ENCODE peak calls at places on chromosome 10, in four cellular contexts. W is cardiac fibroblast, R is CD14-positive monocyte, V is lower leg skin. S is an unnamed sample.

GRCh38 chr10:46516660-46517416 is 39.6 kb downstream of the GPRIN2 start:
- DNase-seq in V (peak; percentile 63), W (peak; percentile 89), R (peak; percentile 40), S (no peak)

GRCh38 chr10:88989824-88990527 is 622 bp upstream of the FAS start:
- DNase-seq in W (peak; percentile 95), V (peak; percentile 92), R (peak; percentile 59), S (no peak)

GRCh38 chr10:126857178-126857806 is 47.9 kb upstream of the DOCK1 start:
- DNase-seq in V (peak; percentile 23), W (no peak), R (no peak), S (no peak)

GRCh38 chr10:23344251-23344841 is at the start of gene C10orf67:
- DNase-seq in W (peak; percentile 70), V (no peak), R (no peak), S (no peak)

GRCh38 chr10:36493511-36493880 is 631.9 kb upstream of the ANKRD30A start:
- DNase-seq in R (no peak), W (peak; percentile 10), V (no peak), S (no peak)

GRCh38 chr10:43130756-43131155 is 7.5 kb upstream of the CSGALNACT2 start:
- DNase-seq in W (no peak), V (no peak), R (no peak), S (no peak)

GRCh38 chr10:9501944-9502343 is 1447.5 kb downstream of the GATA3 start:
- DNase-seq in W (no peak), R (no peak), V (no peak), S (no peak)

GRCh38 chr10:34812771-34813170 is 2.3 kb downstream of the PARD3 start:
- DNase-seq in V (peak; percentile 69), R (no peak), W (no peak), S (no peak)

GRCh38 chr10:51802030-51802429 is 102.6 kb upstream of the CSTF2T start:
- DNase-seq in W (no peak), V (no peak), R (no peak), S (no peak)

GRCh38 chr10:92822060-92822634 is 26.2 kb upstream of the EXOC6 start:
- DNase-seq in W (peak; percentile 91), R (no peak), V (no peak), S (no peak)

GRCh38 chr10:92826504-92826903 is 21.8 kb upstream of the EXOC6 start:
- DNase-seq in W (no peak), R (no peak), V (no peak), S (no peak)

GRCh38 chr10:92826061-92826460 is 22.3 kb upstream of the EXOC6 start:
- DNase-seq in W (no peak), V (no peak), R (no peak), S (no peak)

GRCh38 chr10:92822964-92823363 is 25.4 kb upstream of the EXOC6 start:
- DNase-seq in W (peak; percentile 43), V (no peak), R (no peak), S (no peak)
- TF ChIP-seq CTCF in W (no peak), V (no peak), R (peak; percentile 33), S (no peak)

GRCh38 chr10:4767033-4767814 is 58.8 kb upstream of the AKR1E2 start:
- DNase-seq in W (peak; percentile 75), R (no peak), V (no peak), S (no peak)
- TF ChIP-seq CTCF in W (peak; percentile 64), R (peak; percentile 58), V (no peak), S (no peak)

DNA sequence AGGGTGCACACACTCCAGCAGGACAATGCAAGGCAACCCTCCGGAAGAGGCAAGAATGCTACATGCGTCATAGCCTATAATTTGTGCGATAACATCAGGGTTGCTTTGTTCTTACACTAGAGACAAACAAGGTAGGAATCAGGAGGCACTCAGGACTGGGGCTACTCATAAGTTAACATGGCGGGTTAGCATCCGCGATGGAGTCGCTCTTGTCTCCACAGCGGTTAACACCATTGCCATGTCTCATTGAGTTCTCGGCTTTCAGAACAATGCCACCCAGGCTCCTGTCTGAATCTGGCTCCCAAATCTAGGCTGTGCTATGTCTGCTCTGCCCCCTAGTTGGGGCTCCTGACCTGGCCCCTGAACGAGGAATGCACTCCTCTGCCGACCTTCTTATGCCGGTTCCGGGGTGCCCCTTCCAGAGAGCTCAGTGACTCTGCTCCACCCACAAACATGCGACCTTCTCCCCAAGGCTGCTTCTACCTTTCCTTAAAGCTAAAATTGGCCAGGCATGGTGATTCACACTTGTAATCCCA is 24.9 kb upstream of the SLF2 start:
- DNase-seq in W (no peak), R (no peak), V (peak; percentile 57), S (no peak)
- TF ChIP-seq CTCF in W (no peak), R (no peak), V (no peak), S (no peak)

DNA sequence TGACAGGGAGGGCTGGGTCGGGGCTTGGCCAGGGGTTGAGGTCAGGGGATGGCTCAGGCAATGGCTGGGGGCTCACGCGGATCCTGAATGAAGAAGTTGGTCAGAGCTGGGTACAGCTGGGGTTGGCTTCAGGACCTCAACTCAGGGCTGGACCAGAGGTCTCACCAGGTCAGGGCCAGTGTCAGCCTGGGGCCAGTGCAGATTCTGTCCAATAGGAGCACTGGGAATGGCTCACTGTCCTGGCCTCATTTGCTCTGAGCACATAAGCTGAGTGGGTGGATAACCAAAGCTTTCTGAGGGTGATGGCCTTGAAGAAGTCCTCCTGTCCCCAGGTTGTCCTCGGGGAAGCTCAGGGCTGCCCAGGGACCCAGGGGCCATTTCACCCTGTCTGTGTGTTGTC is 54.9 kb upstream of the PCBD1 start:
- DNase-seq in W (no peak), V (no peak), R (no peak), S (no peak)
- TF ChIP-seq CTCF in W (no peak), V (no peak), R (no peak), S (no peak)

GRCh38 chr10:117537436-117537903 is 5.1 kb upstream of the EMX2 start:
- DNase-seq in R (no peak), V (peak; percentile 86), W (peak; percentile 33), S (no peak)
- TF ChIP-seq CTCF in R (peak; percentile 59), V (no peak), W (no peak), S (no peak)

S was measured in omental fat pad.